ENCODE peak calls at places on chromosome X, in four cellular contexts. K is HFFc6, P is GM04504, U is T-cell. E is an unnamed sample.

GRCh38 chrX:31353095-31353494 is 281.3 kb upstream of the FTHL17 start:
- DNase-seq in P (peak), U (no peak), K (peak), E (no peak)

GRCh38 chrX:97332963-97333362 is 449.3 kb downstream of the RPA4 start:
- DNase-seq in U (no peak), P (no peak), K (peak), E (peak)

GRCh38 chrX:13764284-13764683 is 29.7 kb downstream of the OFD1 start:
- DNase-seq in P (no peak), K (no peak), U (no peak), E (no peak)

GRCh38 chrX:55919367-55920221 is 202.0 kb downstream of the RRAGB start:
- DNase-seq in P (no peak), K (no peak), U (no peak), E (no peak)

GRCh38 chrX:17674611-17675010 is 62.7 kb upstream of the SCML1 start:
- DNase-seq in P (no peak), U (no peak), K (no peak), E (no peak)

GRCh38 chrX:2272337-2272736 is 228.4 kb downstream of the DHRSX start:
- DNase-seq in P (no peak), K (no peak), U (no peak), E (no peak)

GRCh38 chrX:100685284-100685996 is 41.4 kb downstream of the SRPX2 start:
- DNase-seq in P (peak), K (peak), U (peak), E (peak)

GRCh38 chrX:2464677-2465166 is 36.1 kb downstream of the DHRSX start:
- DNase-seq in U (no peak), K (no peak), P (no peak), E (no peak)

GRCh38 chrX:34849371-34849770 is 93.2 kb upstream of the FAM47B start:
- DNase-seq in P (peak), K (peak), U (no peak), E (no peak)

GRCh38 chrX:116379854-116380253 is 56.6 kb upstream of the SLC6A14 start:
- DNase-seq in K (no peak), P (no peak), U (no peak), E (peak)